ENCODE peak calls at places on chromosomes 12 and 14, in seven cellular contexts. A is effector memory CD4-positive, alpha-beta T cell; L is NCI-H1694; B is AG10803; E is cerebellum; F is activated CD4-positive, CD25-positive, alpha-beta regulatory T cell; W is dermis blood vessel endothelial cell. G is an unnamed sample.

GRCh38 chr14:64591809-64592208 is 42.0 kb downstream of the PPP1R36 start:
- DNase-seq in A (no peak), L (no peak), B (peak), E (no peak), F (no peak), W (no peak), G (no peak)

GRCh38 chr12:96427269-96427729 is 27.1 kb upstream of the CDK17 start:
- DNase-seq in A (no peak), L (peak), B (peak), E (no peak), F (no peak), W (peak), G (peak)

GRCh38 chr14:54594531-54594930 is 27.6 kb downstream of the SAMD4A start:
- DNase-seq in A (no peak), L (no peak), B (peak), E (no peak), F (no peak), W (no peak), G (no peak)

GRCh38 chr14:72634910-72635647 is 258.8 kb downstream of the DPF3 start:
- DNase-seq in A (no peak), L (no peak), B (peak), E (no peak), F (no peak), W (no peak), G (peak)

GRCh38 chr12:49297695-49298060 is 2.7 kb downstream of the PRPH start:
- DNase-seq in A (no peak), L (no peak), B (no peak), E (no peak), F (no peak), W (no peak), G (no peak)

GRCh38 chr14:34722723-34723545 is 8.5 kb upstream of the CFL2 start:
- DNase-seq in A (peak), L (peak), B (peak), E (peak), F (no peak), W (peak), G (peak)

GRCh38 chr12:106863185-106863584 is 88.7 kb downstream of the RIC8B start:
- DNase-seq in A (no peak), L (no peak), B (peak), E (no peak), F (no peak), W (no peak), G (peak)

GRCh38 chr12:82781288-82782078 is 94.8 kb downstream of the TMTC2 start:
- DNase-seq in A (no peak), L (no peak), B (no peak), E (no peak), F (no peak), W (no peak), G (no peak)

GRCh38 chr12:29655861-29656260 is 127.9 kb downstream of the TMTC1 start:
- DNase-seq in A (no peak), L (no peak), B (no peak), E (no peak), F (no peak), W (no peak), G (peak)

GRCh38 chr12:42236017-42236416 is 2.0 kb downstream of the YAF2 start:
- DNase-seq in A (no peak), L (no peak), B (peak), E (no peak), F (no peak), W (no peak), G (no peak)

GRCh38 chr14:106268013-106268727 is 741.8 kb downstream of the TMEM121 start:
- DNase-seq in A (peak), L (peak), B (no peak), E (no peak), F (peak), W (no peak), G (peak)

GRCh38 chr14:60514378-60515243 is 5.7 kb downstream of the SIX6 start:
- DNase-seq in A (no peak), L (peak), B (no peak), E (no peak), F (no peak), W (peak), G (peak)

G was measured in NCI-H524.